ENCODE peak calls at places on chromosomes 5 and 9, in four cellular contexts. J is adrenal gland, Z is heart left ventricle, X is pancreas. B is an unnamed sample. For H3K4me1, the result is how much of the 10 kb centered on the place peaks cover.

GRCh38 chr5:142097681-142098080 is 10.9 kb upstream of the NDFIP1 start:
- DNase-seq in J (no peak), Z (no peak), X (no peak), B (peak)

GRCh38 chr5:41856644-41857491 is 13.4 kb downstream of the OXCT1 start:
- DNase-seq in J (peak), Z (peak), X (no peak), B (peak)

GRCh38 chr5:57779383-57780223 is 297.0 kb upstream of the ACTBL2 start:
- DNase-seq in J (peak), Z (peak), X (no peak), B (peak)

GRCh38 chr9:86354882-86355399 is 731 bp upstream of the TUT7 start:
- DNase-seq in J (no peak), Z (no peak), X (no peak), B (no peak)

GRCh38 chr5:139985733-139986132 is 57.4 kb downstream of the NRG2 start:
- DNase-seq in J (peak), Z (no peak), X (no peak), B (no peak)

GRCh38 chr5:138972836-138973235 is 97.7 kb upstream of the LRRTM2 start:
- DNase-seq in J (peak), Z (no peak), X (peak), B (no peak)

GRCh38 chr5:53002491-53002890 is 13.3 kb downstream of the ITGA2 start:
- DNase-seq in J (no peak), Z (no peak), X (no peak), B (no peak)

GRCh38 chr5:96629774-96630173 is 32.4 kb upstream of the CAST start:
- DNase-seq in J (no peak), Z (no peak), X (no peak), B (no peak)

GRCh38 chr5:79008362-79008761 is 23.3 kb upstream of the ARSB start:
- DNase-seq in J (no peak), Z (no peak), X (no peak), B (no peak)

GRCh38 chr5:50727149-50727496 is 60.7 kb downstream of the PARP8 start:
- DNase-seq in J (peak), Z (no peak), X (no peak), B (no peak)

GRCh38 chr5:112921833-112922817 is at the start of gene REEP5:
- DNase-seq in J (peak), Z (peak), X (peak), B (peak)

GRCh38 chr9:14198544-14199510 is 115.1 kb downstream of the NFIB start:
- DNase-seq in J (peak), Z (peak), X (peak), B (no peak)

GRCh38 chr5:107979272-107979671 is 308.5 kb upstream of the EFNA5 start:
- DNase-seq in J (no peak), Z (no peak), X (no peak), B (no peak)

GRCh38 chr5:138032028-138032571 is 779 bp downstream of the FAM13B start:
- DNase-seq in J (peak), Z (peak), X (peak), B (peak)

GRCh38 chr5:22850981-22851380 is 2.2 kb downstream of the CDH12 start:
- DNase-seq in J (no peak), Z (no peak), X (no peak), B (no peak)

GRCh38 chr5:54309237-54309636 is 1.1 kb downstream of the ARL15 start:
- DNase-seq in J (no peak), Z (no peak), X (no peak), B (no peak)

GRCh38 chr5:66959668-66960067 is 236.9 kb downstream of the CD180 start:
- DNase-seq in J (no peak), Z (no peak), X (no peak), B (no peak)

GRCh38 chr9:106862115-106862945 is 636 bp upstream of the ZNF462 start:
- DNase-seq in J (peak), Z (no peak), X (no peak), B (no peak)

GRCh38 chr5:8606231-8606630 is 737.3 kb downstream of the MTRR start:
- DNase-seq in J (no peak), Z (no peak), X (no peak), B (no peak)

GRCh38 chr5:180330810-180331646 is 22.1 kb downstream of the GFPT2 start:
- DNase-seq in J (peak), Z (no peak), X (no peak), B (no peak)

GRCh38 chr9:128062856-128063831 is 4.0 kb downstream of the NAIF1 start:
- DNase-seq in J (no peak), Z (no peak), X (no peak), B (no peak)

GRCh38 chr9:125805057-125805456 is 57.9 kb downstream of the PBX3 start:
- DNase-seq in J (no peak), Z (no peak), X (no peak), B (no peak)

GRCh38 chr9:121954477-121955175 is 138.5 kb downstream of the TTLL11 start:
- DNase-seq in J (peak), Z (peak), X (no peak), B (no peak)

GRCh38 chr9:35763181-35763580 is 9.1 kb upstream of the MSMP start:
- DNase-seq in J (no peak), Z (no peak), X (no peak), B (no peak)

GRCh38 chr5:51279983-51280382 is 103.3 kb upstream of the ISL1 start:
- DNase-seq in J (no peak), Z (no peak), X (no peak), B (no peak)

GRCh38 chr9:75957095-75957494 is 66.6 kb downstream of the PCSK5 start:
- DNase-seq in J (no peak), Z (no peak), X (no peak), B (no peak)

GRCh38 chr9:3756071-3756470 is 230.3 kb upstream of the RFX3 start:
- DNase-seq in J (no peak), Z (no peak), X (no peak), B (no peak)

GRCh38 chr5:82287625-82288024 is 9.5 kb upstream of the RPS23 start:
- DNase-seq in J (no peak), Z (no peak), X (no peak), B (no peak)

GRCh38 chr9:89477811-89478583 is 19.9 kb downstream of the SEMA4D start:
- DNase-seq in J (peak), Z (no peak), X (no peak), B (peak)

GRCh38 chr5:138271281-138271680 is 3.1 kb downstream of the GFRA3 start:
- DNase-seq in J (no peak), Z (no peak), X (no peak), B (no peak)

GRCh38 chr5:170011751-170012150 is 31.5 kb upstream of the INSYN2B start:
- DNase-seq in J (no peak), Z (no peak), X (no peak), B (no peak)

GRCh38 chr5:133423618-133424282 is 188.6 kb downstream of the FSTL4 start:
- DNase-seq in J (peak), Z (peak), X (peak), B (peak)
- H3K4me3 ChIP-seq in J (no peak), Z (no peak), X (no peak), B (no peak)

GRCh38 chr5:150502106-150502505 is 5.8 kb upstream of the NDST1 start:
- DNase-seq in J (no peak), Z (no peak), X (no peak), B (no peak)
- H3K4me1 ChIP-seq in J (half or more), Z (half or more), X (half or more), B (under half)

GRCh38 chr9:99690573-99690972 is 131.1 kb upstream of the NR4A3 start:
- DNase-seq in J (no peak), Z (no peak), X (no peak), B (no peak)
- H3K4me3 ChIP-seq in J (no peak), Z (no peak), X (no peak), B (no peak)

GRCh38 chr9:134328841-134329575 is 2.8 kb downstream of the RXRA start:
- DNase-seq in J (peak), Z (peak), X (peak), B (no peak)
- H3K4me1 ChIP-seq in J (half or more), Z (half or more), X (under half), B (under half)